ENCODE peak calls at places on chromosome 12, in five cellular contexts. One of them, this sample, is unnamed.

GRCh38 chr12:12249216-12250050 is 17.4 kb downstream of the LRP6 start:
- DNase-seq in HCT116: no peak
- DNase-seq in SK-N-SH: no peak
- DNase-seq in H1: no peak
- DNase-seq in HepG2: no peak
- DNase-seq in this sample: no peak

GRCh38 chr12:40738856-40739255 is 46.6 kb downstream of the CNTN1 start:
- DNase-seq in HCT116: no peak
- DNase-seq in SK-N-SH: no peak
- DNase-seq in H1: no peak
- DNase-seq in HepG2: no peak
- DNase-seq in this sample: no peak

GRCh38 chr12:75735853-75736252 is 224.4 kb upstream of the KRR1 start:
- DNase-seq in HCT116: no peak
- DNase-seq in SK-N-SH: no peak
- DNase-seq in H1: no peak
- DNase-seq in HepG2: no peak
- DNase-seq in this sample: no peak

GRCh38 chr12:91133871-91134270 is 22.6 kb upstream of the LUM start:
- DNase-seq in HCT116: no peak
- DNase-seq in SK-N-SH: no peak
- DNase-seq in H1: no peak
- DNase-seq in HepG2: no peak
- DNase-seq in this sample: no peak

GRCh38 chr12:91406920-91407341 is 224.3 kb upstream of the DCN start:
- DNase-seq in HCT116: peak
- DNase-seq in SK-N-SH: no peak
- DNase-seq in H1: no peak
- DNase-seq in HepG2: no peak
- DNase-seq in this sample: no peak

GRCh38 chr12:53267309-53268008 is 640 bp upstream of the ESPL1 start:
- DNase-seq in HCT116: no peak
- DNase-seq in SK-N-SH: no peak
- DNase-seq in H1: no peak
- DNase-seq in HepG2: no peak
- DNase-seq in this sample: no peak

GRCh38 chr12:65821336-65821735 is 2.9 kb upstream of the HMGA2 start:
- DNase-seq in HCT116: no peak
- DNase-seq in SK-N-SH: no peak
- DNase-seq in H1: no peak
- DNase-seq in HepG2: no peak
- DNase-seq in this sample: no peak

GRCh38 chr12:5620896-5621295 is 189.0 kb downstream of the NTF3 start:
- DNase-seq in HCT116: no peak
- DNase-seq in SK-N-SH: no peak
- DNase-seq in H1: no peak
- DNase-seq in HepG2: no peak
- DNase-seq in this sample: no peak

GRCh38 chr12:28427046-28427445 is 236.8 kb downstream of the CCDC91 start:
- DNase-seq in HCT116: no peak
- DNase-seq in SK-N-SH: no peak
- DNase-seq in H1: no peak
- DNase-seq in HepG2: no peak
- DNase-seq in this sample: no peak

GRCh38 chr12:30395190-30395589 is 300.5 kb downstream of the IPO8 start:
- DNase-seq in HCT116: no peak
- DNase-seq in SK-N-SH: no peak
- DNase-seq in H1: no peak
- DNase-seq in HepG2: no peak
- DNase-seq in this sample: no peak

GRCh38 chr12:64609543-64610091 is 678 bp upstream of the RASSF3 start:
- DNase-seq in HCT116: no peak
- DNase-seq in SK-N-SH: peak
- DNase-seq in H1: no peak
- DNase-seq in HepG2: no peak
- DNase-seq in this sample: no peak

GRCh38 chr12:22103418-22103817 is 57.4 kb downstream of the CMAS start:
- DNase-seq in HCT116: no peak
- DNase-seq in SK-N-SH: no peak
- DNase-seq in H1: no peak
- DNase-seq in HepG2: no peak
- DNase-seq in this sample: no peak

GRCh38 chr12:87157791-87158190 is 871.4 kb downstream of the C12orf50 start:
- DNase-seq in HCT116: no peak
- DNase-seq in SK-N-SH: no peak
- DNase-seq in H1: peak
- DNase-seq in HepG2: no peak
- DNase-seq in this sample: no peak

DNA sequence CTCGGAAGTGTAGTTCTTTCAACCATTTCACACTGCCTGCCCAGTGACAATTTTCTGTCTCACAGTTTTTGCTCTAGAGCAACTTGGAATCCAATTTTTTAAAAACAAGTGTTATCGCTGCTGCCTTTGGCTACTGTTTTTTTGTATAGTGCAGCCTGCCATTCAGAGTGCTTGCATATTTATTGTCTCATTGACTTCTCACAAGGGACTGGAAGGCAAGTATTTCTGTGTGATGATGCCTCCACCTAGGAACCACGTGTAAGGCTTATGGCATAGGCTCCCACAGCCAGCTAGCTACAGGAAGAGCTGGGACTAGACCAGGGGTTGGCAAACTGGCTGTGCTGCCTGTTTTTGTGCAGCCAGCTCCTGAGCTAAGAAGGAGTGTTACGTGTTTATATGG is 903 bp downstream of the PARPBP start:
- DNase-seq in HCT116: peak
- DNase-seq in SK-N-SH: peak
- DNase-seq in H1: no peak
- DNase-seq in HepG2: peak
- DNase-seq in this sample: peak
- TF ChIP-seq JUND in HCT116: no peak
- TF ChIP-seq JUND in SK-N-SH: no peak
- TF ChIP-seq JUND in H1: no peak
- TF ChIP-seq JUND in HepG2: no peak
- TF ChIP-seq JUND in this sample: no peak

DNA sequence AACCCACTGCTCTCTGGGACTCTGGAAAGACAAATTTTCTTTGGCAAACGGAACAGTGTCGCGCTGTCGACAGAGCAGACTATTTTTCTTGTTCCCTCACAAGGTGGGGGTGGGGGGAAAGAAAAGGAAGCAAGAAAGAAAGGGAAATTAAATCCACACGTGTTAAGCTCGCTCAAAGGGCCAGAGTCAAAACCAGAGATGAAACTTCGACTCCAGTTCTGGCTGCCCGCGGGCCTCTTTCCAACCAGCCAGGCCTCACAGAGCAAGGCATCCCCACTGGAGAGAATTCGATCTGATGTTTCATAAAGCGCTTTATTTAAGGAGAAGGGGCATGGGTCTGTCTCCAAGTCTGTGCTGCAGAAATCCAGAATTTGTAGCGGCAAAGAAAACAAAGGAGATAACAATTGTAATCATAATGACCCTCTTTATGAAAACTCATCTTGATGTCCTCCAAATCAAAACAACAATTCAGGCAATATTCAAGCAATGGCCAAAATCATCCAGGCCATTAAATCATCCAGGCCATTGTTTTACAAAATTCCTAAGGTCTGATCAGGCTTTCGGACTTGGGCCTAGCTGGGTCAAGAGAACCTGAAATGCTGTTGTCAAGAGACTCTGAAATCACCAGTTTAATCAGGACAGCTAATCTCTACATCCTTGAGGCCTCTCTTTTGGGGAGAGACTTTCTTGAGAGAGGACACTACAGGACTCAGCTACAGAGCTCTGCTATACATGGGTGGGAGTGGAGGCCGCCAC is 5.3 kb upstream of the TBX5 start:
- DNase-seq in HCT116: no peak
- DNase-seq in SK-N-SH: no peak
- DNase-seq in H1: no peak
- DNase-seq in HepG2: no peak
- DNase-seq in this sample: no peak
- TF ChIP-seq JUND in HCT116: no peak
- TF ChIP-seq JUND in SK-N-SH: no peak
- TF ChIP-seq JUND in H1: no peak
- TF ChIP-seq JUND in HepG2: no peak
- TF ChIP-seq JUND in this sample: no peak

GRCh38 chr12:16165506-16165905 is 112.0 kb downstream of the SLC15A5 start:
- DNase-seq in HCT116: peak
- DNase-seq in SK-N-SH: peak
- DNase-seq in H1: peak
- DNase-seq in HepG2: peak
- DNase-seq in this sample: peak
- TF ChIP-seq JUND in HCT116: no peak
- TF ChIP-seq JUND in SK-N-SH: no peak
- TF ChIP-seq JUND in H1: no peak
- TF ChIP-seq JUND in HepG2: no peak
- TF ChIP-seq JUND in this sample: no peak

DNA sequence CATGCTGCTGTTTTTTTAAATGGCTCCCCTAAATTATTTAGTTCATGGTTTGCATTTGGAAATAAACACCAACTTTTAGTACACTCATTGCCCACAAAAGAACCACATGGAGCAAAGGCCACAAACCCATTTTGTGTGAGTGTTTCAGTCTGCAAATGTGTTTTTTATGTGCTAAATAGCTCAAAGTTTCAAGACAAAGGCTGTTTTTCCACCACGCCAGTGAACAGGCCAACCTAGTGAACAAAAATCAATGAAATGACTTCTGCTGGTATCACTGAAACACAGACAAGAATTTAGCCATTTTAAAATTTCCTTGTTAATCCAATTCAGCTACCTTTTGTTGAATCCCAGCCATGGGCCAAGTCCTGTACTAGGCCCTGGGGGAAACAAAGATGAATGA is 52.3 kb downstream of the PLXNC1 start:
- DNase-seq in HCT116: no peak
- DNase-seq in SK-N-SH: no peak
- DNase-seq in H1: no peak
- DNase-seq in HepG2: no peak
- DNase-seq in this sample: no peak
- TF ChIP-seq JUND in HCT116: no peak
- TF ChIP-seq JUND in SK-N-SH: no peak
- TF ChIP-seq JUND in H1: no peak
- TF ChIP-seq JUND in HepG2: no peak
- TF ChIP-seq JUND in this sample: no peak

GRCh38 chr12:88450130-88450529 is 130.1 kb downstream of the KITLG start:
- DNase-seq in HCT116: no peak
- DNase-seq in SK-N-SH: no peak
- DNase-seq in H1: no peak
- DNase-seq in HepG2: no peak
- DNase-seq in this sample: no peak
- TF ChIP-seq JUND in HCT116: no peak
- TF ChIP-seq JUND in SK-N-SH: no peak
- TF ChIP-seq JUND in H1: no peak
- TF ChIP-seq JUND in HepG2: no peak
- TF ChIP-seq JUND in this sample: no peak

GRCh38 chr12:100266802-100267602 is at the start of the genes DEPDC4 and SCYL2:
- DNase-seq in HCT116: peak
- DNase-seq in SK-N-SH: peak
- DNase-seq in H1: peak
- DNase-seq in HepG2: peak
- DNase-seq in this sample: peak

GRCh38 chr12:100268835-100269564 is 2.0 kb downstream of the SCYL2 start:
- DNase-seq in HCT116: no peak
- DNase-seq in SK-N-SH: no peak
- DNase-seq in H1: no peak
- DNase-seq in HepG2: no peak
- DNase-seq in this sample: no peak

GRCh38 chr12:100265732-100266131 is 1.1 kb downstream of the DEPDC4 start:
- DNase-seq in HCT116: no peak
- DNase-seq in SK-N-SH: no peak
- DNase-seq in H1: no peak
- DNase-seq in HepG2: no peak
- DNase-seq in this sample: no peak

GRCh38 chr12:100266163-100266801 is 597 bp downstream of the DEPDC4 start:
- DNase-seq in HCT116: no peak
- DNase-seq in SK-N-SH: peak
- DNase-seq in H1: no peak
- DNase-seq in HepG2: no peak
- DNase-seq in this sample: no peak

GRCh38 chr12:100267603-100268281 is 765 bp downstream of the SCYL2 start:
- DNase-seq in HCT116: no peak
- DNase-seq in SK-N-SH: no peak
- DNase-seq in H1: no peak
- DNase-seq in HepG2: peak
- DNase-seq in this sample: peak
- TF ChIP-seq JUND in HCT116: no peak
- TF ChIP-seq JUND in SK-N-SH: no peak
- TF ChIP-seq JUND in H1: no peak
- TF ChIP-seq JUND in HepG2: no peak
- TF ChIP-seq JUND in this sample: no peak

GRCh38 chr12:4438834-4439596 is 6.6 kb downstream of the FGF6 start:
- DNase-seq in HCT116: no peak
- DNase-seq in SK-N-SH: no peak
- DNase-seq in H1: no peak
- DNase-seq in HepG2: no peak
- DNase-seq in this sample: no peak
- TF ChIP-seq JUND in HCT116: no peak
- TF ChIP-seq JUND in SK-N-SH: no peak
- TF ChIP-seq JUND in H1: no peak
- TF ChIP-seq JUND in HepG2: no peak
- TF ChIP-seq JUND in this sample: no peak

GRCh38 chr12:54349658-54350057 is 14.6 kb downstream of the GPR84 start:
- DNase-seq in HCT116: no peak
- DNase-seq in SK-N-SH: no peak
- DNase-seq in H1: no peak
- DNase-seq in HepG2: no peak
- DNase-seq in this sample: no peak
- TF ChIP-seq JUND in HCT116: no peak
- TF ChIP-seq JUND in SK-N-SH: no peak
- TF ChIP-seq JUND in H1: no peak
- TF ChIP-seq JUND in HepG2: no peak
- TF ChIP-seq JUND in this sample: no peak

DNA sequence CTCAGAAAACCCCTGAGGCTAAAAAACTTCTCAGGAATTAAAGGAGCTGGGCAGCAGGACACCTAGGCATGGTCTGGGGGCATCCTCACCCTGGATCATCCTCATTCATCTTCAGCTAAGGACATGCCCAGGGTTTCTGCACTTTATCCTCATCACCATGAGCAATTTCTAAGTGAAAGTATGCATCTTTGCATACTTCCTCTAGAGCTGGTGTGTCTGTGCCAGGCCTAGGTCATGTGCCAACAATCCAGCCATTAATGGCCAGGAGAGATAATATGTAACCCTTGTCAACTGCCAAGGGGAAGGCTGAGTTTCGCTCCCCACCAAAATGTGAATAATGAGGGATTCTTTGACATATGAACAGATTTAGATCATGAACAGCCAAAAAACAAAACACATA is 160.5 kb downstream of the KITLG start:
- DNase-seq in HCT116: no peak
- DNase-seq in SK-N-SH: no peak
- DNase-seq in H1: no peak
- DNase-seq in HepG2: no peak
- DNase-seq in this sample: no peak
- TF ChIP-seq JUND in HCT116: no peak
- TF ChIP-seq JUND in SK-N-SH: peak
- TF ChIP-seq JUND in H1: no peak
- TF ChIP-seq JUND in HepG2: no peak
- TF ChIP-seq JUND in this sample: no peak